ENCODE peak calls at places on chromosomes 3 and 15, in five cellular contexts. A is substantia nigra; D is CD4-positive, CD25-positive, alpha-beta regulatory T cell; T is colonic mucosa; K is astrocyte of the spinal cord. N is an unnamed sample.

GRCh38 chr15:40937762-40938529 is 8.8 kb downstream of the DLL4 start:
- DNase-seq in A (no peak), D (peak; percentile 29), T (no peak), K (no peak), N (no peak)

GRCh38 chr3:143269741-143270140 is 150.2 kb downstream of the CHST2 start:
- DNase-seq in A (no peak), D (no peak), T (no peak), K (no peak), N (no peak)

GRCh38 chr3:14439501-14440167 is 37.2 kb downstream of the SLC6A6 start:
- DNase-seq in A (no peak), D (no peak), T (peak; percentile 83), K (peak; percentile 79), N (no peak)

GRCh38 chr3:101721650-101721917 is 2.8 kb upstream of the CEP97 start:
- DNase-seq in A (no peak), D (no peak), T (no peak), K (no peak), N (no peak)

GRCh38 chr15:72227192-72227586 is 3.8 kb downstream of the PKM start:
- DNase-seq in A (no peak), D (peak; percentile 69), T (peak; percentile 30), K (peak; percentile 86), N (peak; percentile 81)

GRCh38 chr3:3800076-3800448 is 831 bp downstream of the LRRN1 start:
- DNase-seq in A (no peak), D (peak; percentile 2), T (peak; percentile 20), K (no peak), N (peak; percentile 56)

GRCh38 chr3:72660270-72661114 is 187.8 kb downstream of the SHQ1 start:
- DNase-seq in A (no peak), D (no peak), T (no peak), K (no peak), N (no peak)

GRCh38 chr3:192916455-192917257 is 1.0 kb downstream of the MB21D2 start:
- DNase-seq in A (peak; percentile 61), D (peak; percentile 62), T (peak; percentile 73), K (peak; percentile 77), N (peak; percentile 64)

GRCh38 chr15:82750831-82751181 is 41.1 kb upstream of the AP3B2 start:
- DNase-seq in A (no peak), D (no peak), T (no peak), K (peak; percentile 17), N (no peak)

GRCh38 chr3:159859836-159860235 is 128.8 kb upstream of the IL12A start:
- DNase-seq in A (no peak), D (no peak), T (no peak), K (no peak), N (no peak)

GRCh38 chr3:52277972-52278509 is 408 bp downstream of the WDR82 start:
- DNase-seq in A (no peak), D (peak; percentile 73), T (peak; percentile 69), K (peak; percentile 53), N (peak; percentile 88)

GRCh38 chr15:67823371-67824156 is 1.7 kb upstream of the SKOR1 start:
- DNase-seq in A (no peak), D (no peak), T (no peak), K (no peak), N (no peak)

GRCh38 chr3:65575376-65575840 is 463.3 kb downstream of the MAGI1 start:
- DNase-seq in A (no peak), D (no peak), T (no peak), K (peak; percentile 86), N (no peak)

GRCh38 chr15:75002398-75002797 is 7.0 kb downstream of the SCAMP5 start:
- DNase-seq in A (no peak), D (no peak), T (no peak), K (no peak), N (no peak)

GRCh38 chr3:80232760-80233159 is 465.0 kb upstream of the ROBO1 start:
- DNase-seq in A (no peak), D (no peak), T (no peak), K (peak; percentile 96), N (no peak)